ENCODE peak calls at places on chromosome 21, in six cellular contexts. E is brain microvascular endothelial cell, O is cardiac muscle cell, C is testis, B is thoracic aorta, Q is A549. I is an unnamed sample.

GRCh38 chr21:44648557-44649311 is 2.5 kb downstream of the KRTAP10-11 start:
- DNase-seq in E (no peak), O (no peak), C (no peak), B (no peak), Q (no peak), I (peak)

GRCh38 chr21:43866659-43867331 is 1.8 kb downstream of the AGPAT3 start:
- DNase-seq in E (no peak), O (no peak), C (no peak), B (no peak), Q (no peak), I (no peak)

GRCh38 chr21:36542312-36543101 is 62.6 kb upstream of the CLDN14 start:
- DNase-seq in E (no peak), O (no peak), C (no peak), B (no peak), Q (no peak), I (no peak)

GRCh38 chr21:44801468-44802395 is at the start of gene UBE2G2:
- DNase-seq in E (peak), O (peak), C (peak), B (no peak), Q (peak), I (peak)

GRCh38 chr21:14356771-14357170 is 26.2 kb downstream of the HSPA13 start:
- DNase-seq in E (no peak), O (peak), C (no peak), B (no peak), Q (no peak), I (peak)

GRCh38 chr21:44871576-44872265 is 1.8 kb downstream of the PTTG1IP start:
- DNase-seq in E (peak), O (peak), C (peak), B (peak), Q (peak), I (no peak)

GRCh38 chr21:45073301-45074047 is 906 bp upstream of the ADARB1 start:
- DNase-seq in E (peak), O (peak), C (peak), B (no peak), Q (peak), I (peak)

GRCh38 chr21:39021475-39021832 is 161.8 kb downstream of the PSMG1 start:
- DNase-seq in E (no peak), O (no peak), C (no peak), B (no peak), Q (no peak), I (no peak)

GRCh38 chr21:42063578-42064521 is 7.3 kb upstream of the UMODL1 start:
- DNase-seq in E (no peak), O (no peak), C (no peak), B (no peak), Q (no peak), I (no peak)
- H3K4me3 ChIP-seq in E (no peak), O (no peak), C (no peak), B (peak), Q (no peak), I (no peak)

DNA sequence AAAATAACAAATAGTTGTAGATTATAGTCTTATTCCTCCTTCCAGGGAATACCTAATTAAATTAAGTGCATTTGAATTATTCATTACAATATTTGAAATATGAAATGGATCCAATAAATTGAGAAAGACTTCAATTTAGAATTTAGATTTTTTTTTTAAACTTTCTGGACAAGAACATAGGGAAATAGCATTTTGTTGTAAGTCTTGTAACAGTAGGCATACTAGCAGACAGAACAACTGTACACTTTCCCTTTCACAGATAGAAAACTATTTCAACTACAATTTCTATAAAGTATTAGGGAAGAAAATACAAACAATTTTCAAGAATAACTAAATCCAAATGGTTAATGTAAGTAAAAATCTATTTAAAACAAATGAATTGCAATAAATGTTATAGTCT is 577.5 kb downstream of the USP25 start:
- DNase-seq in E (no peak), O (no peak), C (no peak), B (no peak), Q (no peak), I (no peak)
- H3K4me3 ChIP-seq in E (peak), O (no peak), C (no peak), B (no peak), Q (no peak), I (no peak)

DNA sequence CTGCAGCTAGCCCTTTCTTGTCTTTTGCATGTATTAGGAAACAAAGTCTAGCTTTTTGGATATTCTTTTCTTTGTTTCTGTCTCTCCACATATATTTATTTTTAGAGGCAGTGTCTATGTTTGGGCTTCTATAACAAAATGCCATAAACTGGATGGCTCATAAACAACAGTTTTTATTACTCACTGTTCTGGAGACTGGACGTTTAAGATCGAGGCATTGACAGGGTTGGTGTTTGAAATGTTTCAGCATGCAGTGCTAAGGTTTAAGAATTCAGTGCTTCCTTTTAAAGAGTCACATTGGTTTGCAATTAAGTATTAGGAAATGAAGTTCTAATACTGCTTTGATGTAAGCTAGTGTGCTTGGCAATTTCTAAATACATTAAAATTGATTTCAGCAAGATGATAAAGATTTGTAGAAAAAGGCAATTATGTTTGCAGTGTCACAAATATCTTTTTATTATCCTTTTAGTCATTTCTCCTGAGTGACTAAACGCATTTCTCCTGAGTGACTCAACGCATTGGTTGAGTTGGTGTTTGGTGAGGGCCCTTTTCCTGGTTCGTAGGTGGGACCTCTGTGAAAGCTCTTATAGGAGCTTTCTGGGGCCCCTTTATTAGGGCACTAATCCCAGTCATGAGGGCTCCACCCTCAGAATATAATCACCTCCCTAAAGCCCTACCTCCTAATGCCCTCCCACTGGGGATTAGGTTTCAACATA is 317.0 kb downstream of the USP25 start:
- DNase-seq in E (peak), O (no peak), C (no peak), B (no peak), Q (no peak), I (no peak)
- H3K4me3 ChIP-seq in E (no peak), O (no peak), C (no peak), B (no peak), Q (no peak), I (no peak)

DNA sequence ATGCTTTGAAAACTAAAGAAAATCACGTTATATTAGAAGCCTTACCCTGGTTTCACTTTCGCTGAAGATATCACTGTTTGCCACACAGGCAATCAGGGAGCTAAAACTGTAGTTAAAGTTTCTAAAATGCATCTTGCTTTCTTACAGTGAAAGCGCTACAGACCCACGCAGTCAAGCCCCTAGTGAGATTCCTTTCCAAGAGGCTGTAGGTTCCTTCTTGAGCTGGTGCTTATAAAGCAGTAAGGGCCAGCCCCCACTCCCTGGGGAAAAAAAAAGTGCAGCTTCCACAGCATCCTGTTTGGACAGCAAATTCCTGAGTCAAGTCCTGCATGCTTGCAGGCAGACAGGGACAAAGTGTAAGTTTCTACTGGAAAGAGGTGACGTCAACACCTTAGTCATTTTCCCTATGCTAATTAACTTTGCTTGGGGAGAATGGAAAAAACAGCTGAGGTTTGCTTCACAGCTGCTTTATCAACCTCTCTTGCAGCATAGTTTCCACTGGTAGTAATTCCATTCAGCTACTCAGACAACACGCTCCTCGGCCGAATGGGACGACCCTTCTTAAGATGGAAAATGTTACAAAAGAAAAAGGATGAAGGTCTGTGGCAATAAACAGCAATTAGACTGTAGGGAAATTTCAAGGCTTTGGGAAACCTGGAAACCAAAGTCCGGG is 14.7 kb upstream of the KCNE1 start:
- DNase-seq in E (peak), O (peak), C (peak), B (peak), Q (peak), I (peak)
- H3K4me3 ChIP-seq in E (peak), O (no peak), C (peak), B (peak), Q (peak), I (peak)

DNA sequence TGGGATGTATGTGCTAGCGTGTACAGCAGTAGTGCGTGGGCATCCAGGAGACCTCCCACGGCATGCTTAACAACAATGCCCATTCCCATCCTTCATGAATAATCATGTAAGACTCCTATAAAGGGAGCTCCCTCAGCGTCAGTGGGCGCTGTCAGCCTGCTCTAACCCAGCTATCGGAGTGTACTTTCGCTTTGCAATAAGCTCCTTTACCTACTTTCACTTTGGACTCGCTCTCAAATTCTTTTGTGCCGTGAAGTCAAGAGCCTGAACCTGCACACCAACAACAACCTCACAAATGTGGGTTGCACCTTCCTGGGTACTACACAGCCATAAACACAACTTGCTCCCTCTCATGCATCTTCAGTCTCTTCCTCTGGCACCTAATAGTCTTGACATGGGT is 114.8 kb upstream of the PAXBP1 start:
- DNase-seq in E (no peak), O (no peak), C (no peak), B (no peak), Q (peak), I (no peak)
- H3K4me3 ChIP-seq in E (no peak), O (no peak), C (no peak), B (no peak), Q (peak), I (no peak)